ENCODE peak calls at places on chromosome 9, in eight cellular contexts. K is IMR-90, G is HepG2, W is erythroblast, M is prostate gland, X is NB4, O is Peyer's patch, T is heart left ventricle. B is an unnamed sample.

GRCh38 chr9:84711398-84711777 is 41.9 kb downstream of the NTRK2 start:
- DNase-seq in K (no peak), G (no peak), W (no peak), M (no peak), X (no peak), O (no peak), T (no peak), B (no peak)

GRCh38 chr9:70438341-70438924 is 24.0 kb upstream of the KLF9 start:
- DNase-seq in K (peak), G (peak), W (no peak), M (peak), X (peak), O (peak), T (peak), B (peak)

GRCh38 chr9:109789582-109790360 is 9.8 kb downstream of the PALM2AKAP2 start:
- DNase-seq in K (no peak), G (no peak), W (no peak), M (no peak), X (no peak), O (no peak), T (no peak), B (no peak)

GRCh38 chr9:33223696-33224095 is 16.3 kb upstream of the SPINK4 start:
- DNase-seq in K (no peak), G (no peak), W (no peak), M (no peak), X (peak), O (no peak), T (no peak), B (peak)

GRCh38 chr9:130944510-130945058 is 5.5 kb upstream of the FIBCD1 start:
- DNase-seq in K (no peak), G (no peak), W (no peak), M (no peak), X (no peak), O (no peak), T (no peak), B (no peak)

GRCh38 chr9:38619556-38620447 is 594 bp downstream of the ANKRD18A start:
- DNase-seq in K (no peak), G (peak), W (no peak), M (peak), X (peak), O (peak), T (no peak), B (no peak)

GRCh38 chr9:12996971-12997370 is 222.2 kb downstream of the LURAP1L start:
- DNase-seq in K (no peak), G (no peak), W (no peak), M (no peak), X (no peak), O (no peak), T (no peak), B (no peak)

GRCh38 chr9:93209576-93210323 is 25.8 kb downstream of the WNK2 start:
- DNase-seq in K (no peak), G (no peak), W (no peak), M (no peak), X (no peak), O (no peak), T (no peak), B (no peak)

GRCh38 chr9:77846957-77847574 is 184.5 kb downstream of the GNAQ start:
- DNase-seq in K (peak), G (no peak), W (no peak), M (no peak), X (peak), O (no peak), T (peak), B (no peak)

GRCh38 chr9:13719981-13720380 is 440.5 kb upstream of the MPDZ start:
- DNase-seq in K (peak), G (no peak), W (no peak), M (no peak), X (no peak), O (no peak), T (no peak), B (no peak)

GRCh38 chr9:111613436-111614040 is 14.1 kb upstream of the PTGR1 start:
- DNase-seq in K (no peak), G (peak), W (no peak), M (no peak), X (no peak), O (peak), T (no peak), B (no peak)

GRCh38 chr9:88781500-88782391 is 209.5 kb upstream of the S1PR3 start:
- DNase-seq in K (peak), G (peak), W (no peak), M (no peak), X (peak), O (no peak), T (peak), B (peak)

GRCh38 chr9:130860458-130861316 is 25.6 kb downstream of the ABL1 start:
- DNase-seq in K (peak), G (no peak), W (no peak), M (no peak), X (peak), O (peak), T (peak), B (peak)

GRCh38 chr9:136118367-136119258 is at the start of gene TMEM250:
- DNase-seq in K (peak), G (peak), W (peak), M (peak), X (peak), O (peak), T (peak), B (peak)
- TF ChIP-seq POLR2A in K (peak), G (no peak), W (peak), M (peak), X (peak), O (peak), T (no peak), B (peak)

DNA sequence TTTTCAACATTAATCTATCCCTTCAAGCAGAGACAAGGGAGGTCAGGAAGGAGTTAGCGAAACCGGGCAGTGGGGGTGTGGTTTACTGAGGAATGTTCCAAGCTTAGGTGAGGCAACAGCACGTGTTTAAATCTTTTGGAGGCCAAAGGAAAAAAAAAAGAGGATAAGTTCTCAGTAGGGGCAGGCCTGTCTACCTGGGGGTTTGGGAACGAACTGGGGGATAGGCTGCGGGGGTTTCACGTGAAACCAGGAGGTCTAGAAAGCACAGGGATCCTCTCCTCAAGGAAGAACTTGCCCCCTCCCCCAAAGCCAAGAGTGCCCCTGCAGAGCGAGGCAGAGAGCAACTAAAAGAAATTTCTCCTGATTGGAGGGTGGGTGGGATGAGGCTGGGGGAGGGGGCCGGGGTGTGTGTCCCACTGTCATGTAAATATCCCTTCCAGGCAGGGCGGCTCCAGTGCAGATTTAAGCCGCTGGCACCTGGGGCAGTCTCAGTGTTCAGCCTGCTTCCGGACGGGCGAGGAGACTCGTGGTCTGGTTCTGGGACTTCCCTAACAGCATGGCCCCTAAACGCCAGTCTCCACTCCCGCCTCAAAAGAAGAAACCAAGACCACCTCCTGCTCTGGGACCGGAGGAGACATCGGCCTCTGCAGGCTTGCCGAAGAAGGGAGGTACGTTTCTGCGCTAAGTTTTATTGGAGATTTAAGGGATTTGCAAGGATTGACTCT is 5.5 kb upstream of the SET start:
- DNase-seq in K (peak), G (no peak), W (no peak), M (peak), X (peak), O (peak), T (peak), B (peak)
- TF ChIP-seq POLR2A in K (no peak), G (no peak), W (no peak), M (peak), X (no peak), O (no peak), T (no peak), B (no peak)

GRCh38 chr9:120911295-120911843 is 15.2 kb downstream of the TRAF1 start:
- DNase-seq in K (no peak), G (no peak), W (no peak), M (no peak), X (no peak), O (no peak), T (no peak), B (no peak)
- TF ChIP-seq POLR2A in K (no peak), G (no peak), W (no peak), M (no peak), X (no peak), O (no peak), T (no peak), B (no peak)

GRCh38 chr9:72656021-72656420 is 134.6 kb downstream of the TMC1 start:
- DNase-seq in K (no peak), G (no peak), W (no peak), M (no peak), X (no peak), O (no peak), T (no peak), B (no peak)

GRCh38 chr9:72667181-72667580 is 145.8 kb downstream of the TMC1 start:
- DNase-seq in K (no peak), G (no peak), W (no peak), M (no peak), X (no peak), O (no peak), T (no peak), B (no peak)

GRCh38 chr9:72657023-72657422 is 135.6 kb downstream of the TMC1 start:
- DNase-seq in K (no peak), G (no peak), W (no peak), M (no peak), X (no peak), O (no peak), T (no peak), B (no peak)

GRCh38 chr9:72665421-72665820 is 144.0 kb downstream of the TMC1 start:
- DNase-seq in K (peak), G (no peak), W (no peak), M (no peak), X (no peak), O (no peak), T (no peak), B (no peak)

DNA sequence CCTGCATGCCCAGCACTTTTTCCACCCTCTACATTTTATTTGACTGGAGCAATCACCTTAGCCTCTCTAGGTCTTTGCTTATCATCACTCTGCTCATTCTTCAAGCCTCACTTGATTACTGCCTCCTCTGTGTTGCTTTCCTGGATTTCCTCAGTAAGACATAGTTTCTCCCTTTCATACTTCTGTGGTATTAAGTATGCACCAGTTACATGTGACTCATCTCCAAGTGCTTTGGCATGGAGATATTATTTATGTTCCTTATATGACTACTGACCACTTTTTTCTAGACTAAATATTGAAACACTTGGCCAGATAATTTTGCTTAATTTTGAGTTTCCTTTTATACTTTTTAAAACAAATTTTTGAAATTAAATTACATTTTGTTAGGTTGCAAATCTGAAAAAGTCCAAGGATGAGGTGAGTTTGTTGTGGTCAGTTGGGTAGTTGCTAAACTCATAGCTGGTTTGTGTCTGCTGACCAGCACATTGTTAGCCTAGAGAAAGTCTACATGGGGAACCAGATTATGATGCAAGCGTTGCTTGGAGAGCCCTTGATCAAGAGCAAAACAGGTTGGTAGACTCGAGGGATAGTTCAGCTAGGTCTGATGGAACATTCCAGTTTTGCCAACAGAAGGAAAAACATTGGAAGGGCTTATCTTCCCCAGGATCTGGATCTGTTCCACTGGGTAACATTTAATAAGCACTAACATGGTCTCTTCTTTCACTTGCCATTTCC is 140.2 kb downstream of the TMC1 start:
- DNase-seq in K (peak), G (no peak), W (no peak), M (no peak), X (no peak), O (no peak), T (no peak), B (no peak)
- TF ChIP-seq POLR2A in K (no peak), G (no peak), W (no peak), M (no peak), X (no peak), O (no peak), T (no peak), B (no peak)

GRCh38 chr9:136463578-136463977 is 19.3 kb downstream of the SEC16A start:
- DNase-seq in K (no peak), G (no peak), W (no peak), M (no peak), X (no peak), O (no peak), T (no peak), B (no peak)

GRCh38 chr9:136464241-136464640 is 18.6 kb downstream of the SEC16A start:
- DNase-seq in K (no peak), G (no peak), W (no peak), M (no peak), X (no peak), O (no peak), T (no peak), B (no peak)

GRCh38 chr9:136467766-136468165 is 15.1 kb downstream of the SEC16A start:
- DNase-seq in K (no peak), G (no peak), W (no peak), M (no peak), X (no peak), O (no peak), T (no peak), B (no peak)

GRCh38 chr9:136465500-136466154 is 17.2 kb downstream of the SEC16A start:
- DNase-seq in K (no peak), G (no peak), W (no peak), M (no peak), X (no peak), O (no peak), T (no peak), B (no peak)

DNA sequence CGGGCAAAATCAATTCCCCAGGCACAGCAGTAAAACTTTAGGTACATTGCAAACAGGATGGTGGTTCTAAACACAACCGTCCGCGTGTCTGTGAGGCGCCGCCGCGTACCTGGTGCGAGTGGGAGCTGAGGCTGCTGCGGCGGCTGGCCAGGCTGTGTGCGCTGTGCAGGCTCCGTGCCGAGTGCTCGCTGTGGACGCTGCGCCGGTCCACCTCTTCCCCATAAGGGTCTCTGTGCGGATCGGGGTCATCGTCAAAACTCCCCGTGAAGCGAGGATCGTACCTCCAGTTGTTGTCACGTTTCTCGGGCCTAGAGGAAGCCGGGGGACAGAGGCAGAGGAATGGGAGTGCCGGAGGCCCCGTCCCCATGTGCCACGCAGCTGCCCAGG is 16.7 kb downstream of the SEC16A start:
- DNase-seq in K (no peak), G (no peak), W (no peak), M (no peak), X (no peak), O (no peak), T (no peak), B (no peak)
- TF ChIP-seq POLR2A in K (no peak), G (no peak), W (no peak), M (no peak), X (no peak), O (no peak), T (no peak), B (no peak)

GRCh38 chr9:34328983-34329832 is at the start of the genes KIF24 and NUDT2:
- DNase-seq in K (peak), G (peak), W (peak), M (peak), X (peak), O (peak), T (peak), B (peak)
- TF ChIP-seq POLR2A in K (peak), G (peak), W (peak), M (peak), X (peak), O (peak), T (no peak), B (peak)

GRCh38 chr9:128067622-128067897 is 440 bp upstream of the NAIF1 start:
- DNase-seq in K (no peak), G (no peak), W (no peak), M (no peak), X (no peak), O (no peak), T (no peak), B (no peak)
- TF ChIP-seq POLR2A in K (peak), G (peak), W (peak), M (no peak), X (no peak), O (no peak), T (no peak), B (no peak)

GRCh38 chr9:134322781-134323241 is 3.4 kb upstream of the RXRA start:
- DNase-seq in K (no peak), G (no peak), W (no peak), M (no peak), X (no peak), O (no peak), T (peak), B (no peak)

GRCh38 chr9:134324359-134325095 is 1.7 kb upstream of the RXRA start:
- DNase-seq in K (peak), G (no peak), W (peak), M (no peak), X (peak), O (no peak), T (peak), B (no peak)

GRCh38 chr9:134325096-134325812 is 1.0 kb upstream of the RXRA start:
- DNase-seq in K (peak), G (no peak), W (peak), M (peak), X (peak), O (no peak), T (peak), B (peak)

GRCh38 chr9:134321957-134322741 is 4.1 kb upstream of the RXRA start:
- DNase-seq in K (no peak), G (no peak), W (no peak), M (no peak), X (no peak), O (peak), T (no peak), B (no peak)

DNA sequence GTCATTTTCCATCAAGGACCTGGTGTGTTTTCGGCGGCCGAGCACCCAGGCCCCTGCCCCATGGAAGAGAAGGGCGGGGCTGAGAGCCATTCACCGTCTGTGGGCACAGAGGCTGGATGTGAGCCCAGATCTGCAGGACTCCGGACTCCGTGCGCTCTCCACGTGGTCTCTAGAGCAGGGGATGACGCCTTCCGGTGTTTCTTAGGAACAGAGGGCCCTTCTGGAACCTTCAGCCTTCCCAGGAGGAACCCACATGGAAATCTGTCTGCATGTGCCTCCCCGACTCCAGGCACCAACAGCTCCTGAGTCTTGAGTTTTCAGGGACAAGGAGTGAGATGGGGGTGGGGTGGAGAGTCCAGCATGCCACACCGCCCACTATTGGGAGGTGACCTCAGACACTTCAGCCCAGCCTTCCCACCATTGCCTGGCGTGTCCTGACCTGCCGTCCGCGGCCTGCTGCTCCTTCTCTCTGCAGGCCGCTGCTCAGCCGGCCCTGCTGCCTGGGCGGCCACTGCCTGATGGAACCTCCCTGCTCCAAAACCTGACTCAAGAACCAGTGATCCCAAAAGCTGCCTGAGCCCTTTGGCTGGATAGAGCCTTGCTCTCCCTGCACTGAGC is 2.4 kb upstream of the RXRA start:
- DNase-seq in K (no peak), G (peak), W (peak), M (no peak), X (no peak), O (peak), T (peak), B (peak)
- TF ChIP-seq POLR2A in K (no peak), G (no peak), W (no peak), M (peak), X (no peak), O (no peak), T (no peak), B (no peak)

B was measured in testis.